ENCODE peak calls at places on chromosomes 12 and 14, in seven cellular contexts. T is CD4-positive, alpha-beta T cell; M is A549; L is heart left ventricle; U is spleen; K is MM.1S; Y is fibroblast of lung. I is an unnamed sample.

GRCh38 chr12:122864894-122865253 is 29.6 kb downstream of the HIP1R start:
- DNase-seq in T (no peak), M (no peak), L (no peak), U (no peak), K (no peak), Y (no peak), I (no peak)

GRCh38 chr12:98418357-98419075 is 96.9 kb upstream of the TMPO start:
- DNase-seq in T (no peak), M (peak), L (peak), U (no peak), K (no peak), Y (peak), I (peak)

GRCh38 chr12:2161478-2161877 is 108.7 kb downstream of the CACNA1C start:
- DNase-seq in T (no peak), M (no peak), L (peak), U (no peak), K (no peak), Y (peak), I (no peak)

GRCh38 chr12:1117970-1118563 is 127.0 kb downstream of the ERC1 start:
- DNase-seq in T (peak), M (peak), L (peak), U (peak), K (peak), Y (peak), I (peak)

GRCh38 chr12:3677609-3678008 is 75.3 kb downstream of the CRACR2A start:
- DNase-seq in T (no peak), M (no peak), L (no peak), U (no peak), K (no peak), Y (no peak), I (no peak)

GRCh38 chr12:47945341-47945728 is 18.1 kb upstream of the TMEM106C start:
- DNase-seq in T (no peak), M (no peak), L (no peak), U (no peak), K (no peak), Y (no peak), I (no peak)

GRCh38 chr12:26032290-26032689 is 73.8 kb downstream of the RASSF8 start:
- DNase-seq in T (no peak), M (no peak), L (no peak), U (no peak), K (no peak), Y (no peak), I (no peak)

GRCh38 chr14:22520235-22520634 is 68.8 kb downstream of the DAD1 start:
- DNase-seq in T (no peak), M (no peak), L (no peak), U (no peak), K (no peak), Y (peak), I (no peak)

GRCh38 chr12:5621329-5621728 is 189.4 kb downstream of the NTF3 start:
- DNase-seq in T (no peak), M (no peak), L (no peak), U (no peak), K (no peak), Y (no peak), I (no peak)

GRCh38 chr14:61528591-61529021 is 166.7 kb upstream of the HIF1A start:
- DNase-seq in T (no peak), M (no peak), L (no peak), U (no peak), K (no peak), Y (peak), I (no peak)

GRCh38 chr14:30333934-30334333 is 225.0 kb upstream of the G2E3 start:
- DNase-seq in T (no peak), M (no peak), L (no peak), U (no peak), K (no peak), Y (peak), I (no peak)

GRCh38 chr14:103136388-103137271 is 13.4 kb downstream of the TNFAIP2 start:
- DNase-seq in T (no peak), M (peak), L (no peak), U (no peak), K (no peak), Y (peak), I (peak)

GRCh38 chr14:32129124-32129523 is 52.0 kb downstream of the ARHGAP5 start:
- DNase-seq in T (no peak), M (peak), L (no peak), U (no peak), K (no peak), Y (peak), I (no peak)

GRCh38 chr12:118302053-118302452 is 70.7 kb downstream of the TAOK3 start:
- DNase-seq in T (no peak), M (no peak), L (no peak), U (no peak), K (no peak), Y (peak), I (no peak)

GRCh38 chr12:65840793-65841670 is 16.7 kb downstream of the HMGA2 start:
- DNase-seq in T (no peak), M (no peak), L (no peak), U (no peak), K (no peak), Y (no peak), I (no peak)

GRCh38 chr12:56046027-56046780 is 4.5 kb downstream of the RPS26 start:
- DNase-seq in T (no peak), M (no peak), L (no peak), U (peak), K (no peak), Y (no peak), I (no peak)

GRCh38 chr12:67623259-67623658 is 25.3 kb upstream of the DYRK2 start:
- DNase-seq in T (no peak), M (no peak), L (no peak), U (no peak), K (no peak), Y (no peak), I (no peak)

GRCh38 chr12:67430708-67431335 is 161.7 kb downstream of the CAND1 start:
- DNase-seq in T (no peak), M (no peak), L (peak), U (no peak), K (no peak), Y (no peak), I (no peak)

GRCh38 chr12:102510463-102510862 is 30.1 kb upstream of the IGF1 start:
- DNase-seq in T (no peak), M (no peak), L (no peak), U (no peak), K (no peak), Y (no peak), I (no peak)

GRCh38 chr14:99512571-99513182 is 31.5 kb downstream of the CCNK start:
- DNase-seq in T (no peak), M (no peak), L (no peak), U (no peak), K (no peak), Y (no peak), I (no peak)

GRCh38 chr14:38389666-38390065 is 133.8 kb upstream of the CLEC14A start:
- DNase-seq in T (no peak), M (no peak), L (no peak), U (no peak), K (no peak), Y (peak), I (no peak)

GRCh38 chr14:103259801-103260628 is 74.0 kb upstream of the EIF5 start:
- DNase-seq in T (no peak), M (no peak), L (no peak), U (no peak), K (no peak), Y (peak), I (no peak)

GRCh38 chr12:6644903-6645302 is 2.3 kb downstream of the ACRBP start:
- DNase-seq in T (no peak), M (no peak), L (no peak), U (no peak), K (no peak), Y (no peak), I (no peak)

GRCh38 chr12:6615802-6616201 is 8.6 kb upstream of the CHD4 start:
- DNase-seq in T (no peak), M (no peak), L (no peak), U (no peak), K (no peak), Y (no peak), I (no peak)

GRCh38 chr14:84927096-84927910 is 602.6 kb upstream of the FLRT2 start:
- DNase-seq in T (no peak), M (no peak), L (no peak), U (no peak), K (no peak), Y (peak), I (no peak)

GRCh38 chr14:94427016-94427613 is 25.5 kb downstream of the SERPINA11 start:
- DNase-seq in T (no peak), M (no peak), L (no peak), U (no peak), K (no peak), Y (peak), I (no peak)

GRCh38 chr12:121064116-121064515 is 25.1 kb upstream of the OASL start:
- DNase-seq in T (no peak), M (no peak), L (no peak), U (no peak), K (no peak), Y (no peak), I (no peak)

GRCh38 chr12:124828264-124829007 is 35.2 kb downstream of the SCARB1 start:
- DNase-seq in T (no peak), M (peak), L (no peak), U (no peak), K (no peak), Y (peak), I (no peak)

GRCh38 chr14:54944737-54945391 is 42.2 kb upstream of the GCH1 start:
- DNase-seq in T (no peak), M (no peak), L (no peak), U (no peak), K (no peak), Y (no peak), I (no peak)

GRCh38 chr12:2853626-2854025 is 3.2 kb downstream of the TEX52 start:
- DNase-seq in T (peak), M (peak), L (peak), U (peak), K (no peak), Y (peak), I (peak)

GRCh38 chr12:98295681-98296080 is 219.7 kb upstream of the TMPO start:
- DNase-seq in T (no peak), M (no peak), L (no peak), U (no peak), K (no peak), Y (peak), I (no peak)

GRCh38 chr12:2804390-2805145 is 7.9 kb upstream of the ITFG2 start:
- DNase-seq in T (no peak), M (no peak), L (peak), U (peak), K (no peak), Y (peak), I (no peak)

GRCh38 chr12:65670775-65671174 is 153.5 kb upstream of the HMGA2 start:
- DNase-seq in T (no peak), M (no peak), L (no peak), U (no peak), K (no peak), Y (peak), I (no peak)

DNA sequence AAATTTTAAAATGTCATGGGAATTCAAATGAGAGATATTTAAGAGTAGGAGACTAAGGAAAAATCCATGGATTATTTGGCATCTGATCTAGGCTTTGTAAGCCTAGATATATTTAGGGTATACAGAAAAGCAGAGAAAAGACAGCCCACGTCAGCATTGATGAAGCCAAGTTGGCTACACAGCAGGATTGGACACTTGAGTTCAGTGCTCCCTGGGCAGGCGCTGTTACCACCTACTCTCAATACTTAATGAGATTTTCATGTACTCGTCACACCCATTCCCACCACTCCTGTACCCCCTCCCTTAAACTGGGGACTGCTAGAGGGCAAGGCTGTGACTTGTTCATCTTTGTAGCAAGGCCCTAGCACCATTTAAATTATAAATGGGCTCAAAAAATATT is 1.7 kb upstream of the KCNJ8 start:
- DNase-seq in T (no peak), M (no peak), L (peak), U (no peak), K (no peak), Y (no peak), I (no peak)
- H3K27ac ChIP-seq in T (no peak), M (no peak), L (peak), U (peak), K (no peak), Y (no peak), I (peak)

GRCh38 chr14:105169776-105170655 is 1.4 kb upstream of the JAG2 start:
- DNase-seq in T (no peak), M (no peak), L (no peak), U (no peak), K (no peak), Y (no peak), I (no peak)
- H3K27ac ChIP-seq in T (no peak), M (no peak), L (no peak), U (no peak), K (no peak), Y (no peak), I (no peak)

DNA sequence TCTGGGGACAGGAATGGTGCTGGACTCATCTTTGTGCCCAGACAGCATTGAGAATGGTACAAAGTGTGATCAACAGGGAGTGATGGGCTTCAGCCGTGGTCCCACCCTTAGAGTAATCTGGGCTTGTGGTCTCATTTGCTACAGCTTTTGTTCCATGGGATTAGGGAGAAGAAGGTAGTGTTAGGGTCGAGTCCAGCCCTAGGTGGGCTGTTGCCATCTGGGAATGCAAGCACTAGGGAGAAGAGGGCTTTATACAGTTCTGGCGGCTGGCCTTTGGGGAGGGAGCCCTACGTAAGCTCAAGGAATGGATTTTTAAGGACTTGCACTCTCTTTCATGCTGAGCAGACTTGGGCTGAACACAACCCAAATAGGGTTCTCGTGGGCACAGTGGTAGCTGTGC is 4.9 kb downstream of the PLEKHG3 start:
- DNase-seq in T (no peak), M (no peak), L (no peak), U (no peak), K (no peak), Y (no peak), I (no peak)
- H3K27ac ChIP-seq in T (peak), M (peak), L (peak), U (peak), K (no peak), Y (no peak), I (peak)

GRCh38 chr12:109112720-109113465 is 3.5 kb upstream of the ACACB start:
- DNase-seq in T (no peak), M (no peak), L (no peak), U (peak), K (no peak), Y (no peak), I (no peak)
- H3K27ac ChIP-seq in T (no peak), M (no peak), L (peak), U (peak), K (peak), Y (no peak), I (peak)

DNA sequence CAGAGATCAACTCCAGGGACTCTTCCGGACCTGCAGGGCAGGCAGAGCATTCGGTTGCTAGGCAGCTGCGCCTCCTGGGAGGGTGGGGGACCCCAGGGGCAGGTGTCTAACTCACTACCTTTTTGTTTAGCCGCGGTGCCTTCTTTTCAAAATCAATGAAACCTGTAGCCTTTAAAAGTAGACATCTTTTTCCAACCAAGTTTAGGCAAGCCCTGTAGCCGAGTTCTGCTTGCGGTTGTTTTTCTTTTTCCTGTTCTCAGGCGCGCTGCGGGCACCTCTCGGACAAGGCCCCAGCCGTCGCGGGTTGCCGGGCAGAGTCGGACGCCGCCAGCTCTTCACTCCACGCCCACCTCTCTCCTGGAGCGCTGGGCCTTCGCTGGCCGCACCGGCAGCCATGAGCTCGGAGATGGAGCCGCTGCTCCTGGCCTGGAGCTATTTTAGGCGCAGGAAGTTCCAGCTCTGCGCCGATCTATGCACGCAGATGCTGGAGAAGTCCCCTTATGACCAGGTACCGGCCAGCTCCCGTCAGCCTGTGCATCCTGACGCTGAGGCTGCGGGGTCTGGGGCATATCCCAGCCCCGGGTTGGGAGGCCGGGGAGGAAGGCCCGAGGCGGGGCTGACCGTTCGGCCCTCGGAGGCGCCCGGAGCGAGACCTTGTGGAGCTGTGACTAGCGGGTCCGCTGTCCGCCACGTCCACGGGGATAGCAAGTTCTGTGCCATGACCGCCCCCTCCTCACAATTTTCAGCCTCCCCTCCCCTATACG is at the start of gene TTC8:
- DNase-seq in T (peak), M (peak), L (peak), U (peak), K (peak), Y (peak), I (peak)
- H3K27ac ChIP-seq in T (peak), M (peak), L (peak), U (peak), K (peak), Y (peak), I (peak)

DNA sequence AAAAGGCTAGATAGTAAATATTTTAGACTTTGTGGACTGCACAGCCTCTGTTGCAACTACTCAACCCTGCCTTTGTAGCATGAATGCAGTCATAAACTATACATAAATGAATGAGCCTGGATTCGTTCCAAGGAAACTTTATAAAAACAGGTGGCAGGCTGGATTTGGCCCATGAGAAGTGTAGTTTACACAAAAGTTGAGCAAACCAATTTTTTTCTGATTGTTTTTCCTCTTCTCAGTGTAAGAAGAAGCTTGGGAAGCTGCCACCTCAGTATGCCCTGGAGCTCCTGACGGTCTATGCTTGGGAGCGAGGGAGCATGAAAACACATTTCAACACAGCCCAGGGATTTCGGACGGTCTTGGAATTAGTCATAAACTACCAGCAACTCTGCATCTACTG is 9.5 kb downstream of the OAS1 start:
- DNase-seq in T (no peak), M (no peak), L (no peak), U (no peak), K (no peak), Y (no peak), I (no peak)
- H3K27ac ChIP-seq in T (no peak), M (no peak), L (no peak), U (no peak), K (no peak), Y (no peak), I (no peak)

GRCh38 chr14:21014761-21015190 is 10.1 kb downstream of the NDRG2 start:
- DNase-seq in T (peak), M (peak), L (peak), U (peak), K (peak), Y (peak), I (peak)
- H3K27ac ChIP-seq in T (no peak), M (no peak), L (no peak), U (no peak), K (no peak), Y (no peak), I (no peak)